ENCODE peak calls at places on chromosomes 4 and X, in six cellular contexts. N is ovary, R is lower lobe of right lung, F is endothelial cell of umbilical vein, Z is GM23338, V is psoas muscle. E is an unnamed sample.

GRCh38 chr4:159070742-159071141 is 32.1 kb upstream of the RAPGEF2 start:
- DNase-seq in V (no peak), R (no peak), N (no peak), Z (no peak), F (no peak), E (no peak)

GRCh38 chr4:132982151-132982550 is 166.9 kb upstream of the PCDH10 start:
- DNase-seq in V (no peak), R (no peak), F (peak; percentile 37), Z (peak; percentile 74), N (no peak), E (no peak)

GRCh38 chrX:67523932-67524331 is 19.9 kb upstream of the AR start:
- DNase-seq in Z (no peak), N (no peak), V (no peak), R (no peak), F (peak; percentile 53), E (no peak)

GRCh38 chr4:150178161-150178560 is 99.9 kb downstream of the DCLK2 start:
- DNase-seq in R (no peak), V (no peak), Z (no peak), F (no peak), N (no peak), E (no peak)

GRCh38 chr4:67291639-67292038 is 253.7 kb downstream of the CENPC start:
- DNase-seq in R (no peak), F (no peak), Z (no peak), N (no peak), V (no peak), E (no peak)

GRCh38 chrX:121649414-121649813 is 602.0 kb downstream of the GLUD2 start:
- DNase-seq in F (no peak), V (no peak), Z (no peak), N (no peak), R (no peak), E (no peak)

GRCh38 chr4:109012286-109012880 is 249.5 kb upstream of the ETNPPL start:
- DNase-seq in F (no peak), R (no peak), Z (no peak), V (no peak), N (no peak), E (no peak)

GRCh38 chrX:75784689-75785491 is at the start of gene MAGEE2:
- DNase-seq in F (no peak), N (no peak), V (no peak), R (peak; percentile 41), Z (peak; percentile 24), E (peak; percentile 5)

GRCh38 chrX:11259437-11259836 is 33.8 kb upstream of the AMELX start:
- DNase-seq in Z (no peak), R (no peak), V (no peak), F (no peak), N (no peak), E (no peak)

GRCh38 chrX:120749141-120749846 is 119.4 kb upstream of the C1GALT1C1 start:
- DNase-seq in N (no peak), Z (no peak), R (no peak), V (no peak), F (peak; percentile 69), E (no peak)

GRCh38 chrX:46704767-46705386 is 54.0 kb downstream of the SLC9A7 start:
- DNase-seq in R (no peak), Z (no peak), F (peak; percentile 39), N (no peak), V (no peak), E (no peak)

GRCh38 chr4:40201898-40202297 is 5.1 kb downstream of the RHOH start:
- DNase-seq in N (no peak), R (no peak), V (no peak), Z (no peak), F (no peak), E (no peak)

GRCh38 chr4:44194365-44194764 is 254.2 kb downstream of the KCTD8 start:
- DNase-seq in Z (no peak), N (no peak), R (no peak), V (no peak), F (peak; percentile 6), E (no peak)

GRCh38 chr4:20075479-20075878 is 176.2 kb upstream of the SLIT2 start:
- DNase-seq in N (no peak), V (no peak), Z (no peak), R (no peak), F (peak; percentile 16), E (no peak)

GRCh38 chr4:80586716-80587115 is 251.2 kb downstream of the CFAP299 start:
- DNase-seq in R (no peak), N (no peak), Z (no peak), F (no peak), V (no peak), E (no peak)

GRCh38 chr4:111618908-111619307 is 526.3 kb upstream of the FAM241A start:
- DNase-seq in F (peak; percentile 10), N (no peak), V (no peak), R (no peak), Z (no peak), E (no peak)

GRCh38 chrX:155148724-155149537 is 67.3 kb upstream of the VBP1 start:
- DNase-seq in R (no peak), F (peak; percentile 20), V (no peak), N (no peak), Z (peak; percentile 65), E (peak; percentile 2)
- TF ChIP-seq CTCF in R (peak; percentile 46), F (peak; percentile 42), V (peak; percentile 35), N (no peak), Z (peak; percentile 60), E (no peak)

DNA sequence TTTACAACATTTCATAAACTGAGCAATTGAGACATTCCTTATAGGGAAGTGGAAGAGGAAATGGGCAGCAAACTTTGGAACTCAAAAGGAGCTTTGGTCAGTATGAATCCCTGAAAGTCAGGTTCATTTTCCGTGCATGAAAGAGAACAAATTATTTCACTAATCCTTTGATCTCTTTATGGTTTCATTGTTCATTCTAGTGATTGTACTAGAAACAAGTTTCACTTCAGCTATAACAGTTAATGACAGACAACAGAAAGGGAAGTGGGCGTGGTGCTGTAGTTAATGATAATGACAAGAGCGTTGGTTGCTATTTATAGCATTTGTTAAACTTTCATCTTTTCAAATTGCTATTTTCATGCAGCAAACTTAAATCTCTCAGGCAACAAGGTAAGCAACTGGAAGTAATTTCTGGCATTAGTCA is 98.3 kb downstream of the AREG start:
- DNase-seq in N (no peak), F (no peak), V (no peak), Z (no peak), R (no peak), E (no peak)
- H3K4me1 ChIP-seq in N (peaks cover 2% of the 10 kb centered on the region), F (peaks cover 48% of the 10 kb centered on the region), V (no peaks in the 10 kb centered on the region), Z (peaks cover 33% of the 10 kb centered on the region), R (peaks cover 29% of the 10 kb centered on the region), E (no peaks in the 10 kb centered on the region)

GRCh38 chr4:7912826-7913225 is 26.8 kb downstream of the AFAP1 start:
- DNase-seq in N (no peak), Z (no peak), F (no peak), V (no peak), R (no peak), E (no peak)

GRCh38 chr4:7909966-7910720 is 29.5 kb downstream of the AFAP1 start:
- DNase-seq in R (no peak), Z (no peak), N (no peak), F (no peak), V (no peak), E (peak; percentile 41)

GRCh38 chr4:7909463-7909862 is 30.2 kb downstream of the AFAP1 start:
- DNase-seq in N (no peak), F (no peak), V (no peak), Z (no peak), R (no peak), E (no peak)

GRCh38 chr4:7910721-7911015 is 29.0 kb downstream of the AFAP1 start:
- DNase-seq in N (no peak), V (no peak), F (no peak), Z (no peak), R (no peak), E (no peak)

GRCh38 chr4:7911044-7911578 is 28.6 kb downstream of the AFAP1 start:
- DNase-seq in Z (peak; percentile 77), V (peak; percentile 59), N (no peak), R (no peak), F (no peak), E (no peak)
- H3K4me3 ChIP-seq in Z (peak overlapping the region; percentile 4), V (no peak overlapping the region), N (no peak overlapping the region), R (peak overlapping the region; percentile 13), F (no peak overlapping the region), E (no peak overlapping the region)

DNA sequence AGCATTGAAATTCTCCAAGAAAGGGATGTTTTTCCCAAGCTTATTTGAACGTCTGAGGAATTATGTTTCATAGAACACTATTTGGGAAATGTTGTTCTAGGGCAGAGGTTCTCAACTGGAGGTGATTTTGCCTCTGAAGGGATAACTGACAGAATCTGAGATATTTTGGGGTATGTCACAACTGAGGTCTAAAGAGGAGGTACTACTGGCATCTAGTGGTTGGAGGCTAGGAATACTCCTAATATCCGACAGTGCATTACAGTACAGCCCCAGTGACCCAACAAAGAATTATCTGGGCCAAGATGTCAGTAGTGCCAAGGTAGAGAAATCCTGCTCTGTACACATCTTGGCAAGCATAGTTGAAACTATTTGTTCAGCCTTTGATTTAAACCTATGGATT is 6.4 kb downstream of the HSPA4L start:
- DNase-seq in N (no peak), F (no peak), R (no peak), V (no peak), Z (peak; percentile 69), E (no peak)
- TF ChIP-seq CTCF in N (no peak), F (no peak), R (peak; percentile 19), V (no peak), Z (peak; percentile 69), E (no peak)

GRCh38 chrX:48910926-48911406 is 480 bp downstream of the SLC35A2 start:
- DNase-seq in N (no peak), R (no peak), Z (no peak), F (no peak), V (no peak), E (no peak)
- H3K4me1 ChIP-seq in N (peaks cover 2% of the 10 kb centered on the region), R (peaks cover 4% of the 10 kb centered on the region), Z (peaks cover 14% of the 10 kb centered on the region), F (peaks cover 9% of the 10 kb centered on the region), V (no peaks in the 10 kb centered on the region), E (peaks cover 3% of the 10 kb centered on the region)

GRCh38 chr4:53592686-53593641 is 1.7 kb upstream of the LNX1 start:
- DNase-seq in N (peak; percentile 66), F (peak; percentile 46), R (peak; percentile 70), Z (peak; percentile 93), V (peak; percentile 62), E (peak; percentile 95)
- H3K4me3 ChIP-seq in N (no peak overlapping the region), F (peak overlapping the region; percentile 26), R (peak overlapping the region; percentile 22), Z (peak overlapping the region; percentile 60), V (peak overlapping the region; percentile 31), E (no peak overlapping the region)

GRCh38 chr4:61505773-61506640 is 305.9 kb downstream of the ADGRL3 start:
- DNase-seq in F (no peak), Z (no peak), N (no peak), V (no peak), R (no peak), E (no peak)

GRCh38 chr4:61501812-61502211 is 301.7 kb downstream of the ADGRL3 start:
- DNase-seq in Z (no peak), V (no peak), N (no peak), F (no peak), R (no peak), E (no peak)

DNA sequence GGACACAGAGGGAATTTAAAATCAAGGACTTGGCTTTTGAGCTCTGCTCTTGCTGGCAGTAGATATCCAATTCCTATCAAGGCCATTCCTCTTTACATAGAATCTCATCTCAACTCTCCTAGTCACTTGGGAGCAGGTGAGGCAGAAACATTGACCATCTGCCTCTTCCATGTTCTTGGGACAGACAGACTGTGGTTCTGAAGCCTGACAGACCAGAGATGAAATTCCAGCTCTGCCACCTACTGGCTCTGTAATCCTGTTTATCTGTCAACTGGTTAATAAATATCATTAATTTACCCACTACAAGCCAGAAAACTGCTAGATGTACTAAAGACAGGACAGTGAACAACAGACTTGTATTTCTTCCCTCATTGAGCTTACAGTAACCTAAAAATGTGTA is 300.8 kb downstream of the ADGRL3 start:
- DNase-seq in N (no peak), V (no peak), F (no peak), R (no peak), Z (peak; percentile 20), E (no peak)
- TF ChIP-seq CTCF in N (no peak), V (no peak), F (no peak), R (no peak), Z (peak; percentile 30), E (no peak)

E was measured in thyroid gland.